ENCODE peak calls at places on chromosomes 1 and 21, in five cellular contexts. V is A549, P is spleen, M is cardiac muscle cell, X is K562. L is an unnamed sample.

GRCh38 chr1:28126778-28127430 is 38.5 kb upstream of the EYA3 start:
- DNase-seq in V (no peak), P (no peak), X (no peak), M (no peak), L (no peak)

GRCh38 chr21:45640888-45641479 is 2.5 kb upstream of the PCBP3 start:
- DNase-seq in M (peak; percentile 26), V (peak; percentile 30), X (no peak), P (peak; percentile 90), L (no peak)

GRCh38 chr1:245153081-245153644 is 1.6 kb upstream of the KIF26B start:
- DNase-seq in P (peak; percentile 84), V (peak; percentile 77), X (peak; percentile 81), M (peak; percentile 89), L (no peak)

GRCh38 chr1:223242971-223243370 is 99.9 kb upstream of the TLR5 start:
- DNase-seq in V (no peak), M (no peak), X (no peak), P (no peak), L (peak; percentile 55)

GRCh38 chr1:27148591-27148990 is 6.3 kb downstream of the SLC9A1 start:
- DNase-seq in P (no peak), M (no peak), X (no peak), V (no peak), L (no peak)

GRCh38 chr1:143699115-143699514 is 272.7 kb downstream of the FAM72C start:
- DNase-seq in V (no peak), P (no peak), M (no peak), X (no peak), L (no peak)

GRCh38 chr1:92095868-92096267 is 15.7 kb downstream of the BTBD8 start:
- DNase-seq in V (no peak), X (no peak), P (no peak), M (no peak), L (no peak)

GRCh38 chr1:17458794-17459193 is 19.3 kb upstream of the RCC2 start:
- DNase-seq in X (no peak), V (no peak), M (no peak), P (no peak), L (no peak)

GRCh38 chr1:89369331-89369730 is 5.5 kb downstream of the GBP6 start:
- DNase-seq in X (no peak), V (no peak), P (no peak), M (no peak), L (no peak)

GRCh38 chr1:163346326-163346870 is 24.6 kb downstream of the NUF2 start:
- DNase-seq in M (no peak), P (no peak), X (no peak), V (no peak), L (no peak)

GRCh38 chr21:46126321-46127238 is 28.7 kb downstream of the COL6A2 start:
- DNase-seq in P (peak; percentile 71), V (no peak), X (no peak), M (no peak), L (peak; percentile 73)

GRCh38 chr1:201020040-201020591 is 3.4 kb downstream of the KIF21B start:
- DNase-seq in P (peak; percentile 87), X (peak; percentile 56), M (no peak), V (no peak), L (no peak)

GRCh38 chr1:200550367-200550766 is 70.2 kb downstream of the KIF14 start:
- DNase-seq in V (no peak), X (no peak), P (no peak), M (no peak), L (no peak)

GRCh38 chr1:198162091-198162767 is 5.4 kb downstream of the NEK7 start:
- DNase-seq in M (no peak), P (no peak), X (peak; percentile 38), V (no peak), L (no peak)

GRCh38 chr1:20184997-20185833 is 681 bp upstream of the UBXN10 start:
- DNase-seq in P (no peak), X (peak; percentile 83), M (no peak), V (no peak), L (no peak)
- H3K4me3 ChIP-seq in P (peak overlapping the region; percentile 21), X (peak overlapping the region; percentile 74), M (peak overlapping the region; percentile 49), V (no peak overlapping the region), L (peak overlapping the region; percentile 63)

GRCh38 chr1:6357243-6357929 is 36.2 kb downstream of the ACOT7 start:
- DNase-seq in M (no peak), P (no peak), X (peak; percentile 43), V (no peak), L (no peak)
- TF ChIP-seq CTCF in M (peak; percentile 15), P (no peak), X (peak; percentile 66), V (no peak), L (no peak)

DNA sequence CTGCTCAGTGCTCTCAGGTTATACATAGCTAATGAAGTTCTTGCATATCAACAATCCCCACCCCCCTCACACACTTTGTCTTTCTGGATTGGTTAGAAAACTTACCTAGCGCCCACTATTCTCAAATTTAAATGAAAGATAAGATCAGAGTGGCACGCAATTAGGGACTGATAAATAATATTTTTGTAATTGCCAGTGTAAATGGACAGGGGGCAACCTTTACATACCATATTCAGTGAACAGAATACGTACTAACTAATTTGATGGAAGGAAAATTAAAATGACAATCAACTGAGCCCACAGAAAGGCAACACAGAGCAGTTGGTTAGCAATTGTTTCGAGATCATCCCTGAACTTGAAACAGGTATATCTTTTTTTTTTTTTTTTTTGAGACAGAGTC is 11.7 kb downstream of the SELL start:
- DNase-seq in M (no peak), P (no peak), X (no peak), V (no peak), L (no peak)
- H3K27ac ChIP-seq in M (no peak overlapping the region), P (peak overlapping the region; percentile 92), X (no peak overlapping the region), V (no peak overlapping the region), L (no peak overlapping the region)

GRCh38 chr1:155974208-155975165 is 3.9 kb downstream of the ARHGEF2 start:
- DNase-seq in V (no peak), M (no peak), X (no peak), P (no peak), L (no peak)

GRCh38 chr1:155973723-155974122 is 4.6 kb downstream of the ARHGEF2 start:
- DNase-seq in X (no peak), V (no peak), P (no peak), M (no peak), L (no peak)

GRCh38 chr1:155976062-155976912 is 2.1 kb downstream of the ARHGEF2 start:
- DNase-seq in V (peak; percentile 38), P (peak; percentile 85), X (peak; percentile 83), M (no peak), L (peak; percentile 87)

GRCh38 chr1:155976913-155977606 is 1.3 kb downstream of the ARHGEF2 start:
- DNase-seq in M (no peak), X (no peak), V (no peak), P (peak; percentile 77), L (no peak)

GRCh38 chr1:155975375-155976061 is 2.8 kb downstream of the ARHGEF2 start:
- DNase-seq in M (no peak), X (no peak), V (no peak), P (no peak), L (no peak)
- H3K4me3 ChIP-seq in M (peak overlapping the region; percentile 67), X (peak overlapping the region; percentile 82), V (peak overlapping the region; percentile 90), P (peak overlapping the region; percentile 92), L (peak overlapping the region; percentile 81)

GRCh38 chr21:33634254-33634653 is 7.3 kb downstream of the CRYZL1 start:
- DNase-seq in M (no peak), P (no peak), V (no peak), X (no peak), L (no peak)
- TF ChIP-seq CTCF in M (no peak), P (no peak), V (no peak), X (no peak), L (no peak)

L was measured in coronary artery.